ENCODE peak calls at places on chromosome 21, in six cellular contexts. One of them, this sample, is unnamed.

GRCh38 chr21:33403128-33403785 is at the start of gene IFNGR2:
- DNase-seq in tibial artery: peak; percentile 71
- DNase-seq in colonic mucosa: no peak
- DNase-seq in HepG2: no peak
- DNase-seq in cardiac muscle cell: peak; percentile 56
- DNase-seq in aorta: peak; percentile 70
- DNase-seq in this sample: no peak

GRCh38 chr21:29394051-29394450 is 95.3 kb downstream of the BACH1 start:
- DNase-seq in tibial artery: no peak
- DNase-seq in colonic mucosa: no peak
- DNase-seq in HepG2: no peak
- DNase-seq in cardiac muscle cell: no peak
- DNase-seq in aorta: no peak
- DNase-seq in this sample: no peak

GRCh38 chr21:44927587-44928461 is 7.1 kb upstream of the ITGB2 start:
- DNase-seq in tibial artery: peak; percentile 64
- DNase-seq in colonic mucosa: peak; percentile 42
- DNase-seq in HepG2: peak; percentile 39
- DNase-seq in cardiac muscle cell: peak; percentile 61
- DNase-seq in aorta: peak; percentile 78
- DNase-seq in this sample: no peak

GRCh38 chr21:38758815-38759214 is 46.9 kb upstream of the ETS2 start:
- DNase-seq in tibial artery: no peak
- DNase-seq in colonic mucosa: no peak
- DNase-seq in HepG2: no peak
- DNase-seq in cardiac muscle cell: peak; percentile 55
- DNase-seq in aorta: no peak
- DNase-seq in this sample: no peak

GRCh38 chr21:25895565-25896205 is 160.9 kb downstream of the GABPA start:
- DNase-seq in tibial artery: no peak
- DNase-seq in colonic mucosa: no peak
- DNase-seq in HepG2: no peak
- DNase-seq in cardiac muscle cell: peak; percentile 59
- DNase-seq in aorta: no peak
- DNase-seq in this sample: peak; percentile 54

GRCh38 chr21:24895885-24896734 is 711.2 kb downstream of the MRPL39 start:
- DNase-seq in tibial artery: no peak
- DNase-seq in colonic mucosa: no peak
- DNase-seq in HepG2: no peak
- DNase-seq in cardiac muscle cell: peak; percentile 2
- DNase-seq in aorta: no peak
- DNase-seq in this sample: no peak

GRCh38 chr21:45869121-45870007 is 112.2 kb upstream of the COL6A1 start:
- DNase-seq in tibial artery: no peak
- DNase-seq in colonic mucosa: no peak
- DNase-seq in HepG2: no peak
- DNase-seq in cardiac muscle cell: peak; percentile 55
- DNase-seq in aorta: no peak
- DNase-seq in this sample: no peak

GRCh38 chr21:39159342-39160063 is 23.7 kb downstream of the PSMG1 start:
- DNase-seq in tibial artery: no peak
- DNase-seq in colonic mucosa: no peak
- DNase-seq in HepG2: no peak
- DNase-seq in cardiac muscle cell: peak; percentile 35
- DNase-seq in aorta: no peak
- DNase-seq in this sample: no peak

GRCh38 chr21:38342734-38343133 is 85.9 kb downstream of the KCNJ15 start:
- DNase-seq in tibial artery: peak; percentile 69
- DNase-seq in colonic mucosa: no peak
- DNase-seq in HepG2: no peak
- DNase-seq in cardiac muscle cell: peak; percentile 50
- DNase-seq in aorta: no peak
- DNase-seq in this sample: no peak

GRCh38 chr21:43333301-43334062 is 93.4 kb downstream of the SIK1 start:
- DNase-seq in tibial artery: no peak
- DNase-seq in colonic mucosa: no peak
- DNase-seq in HepG2: peak; percentile 68
- DNase-seq in cardiac muscle cell: peak; percentile 92
- DNase-seq in aorta: no peak
- DNase-seq in this sample: no peak

GRCh38 chr21:25709684-25710265 is 24.9 kb downstream of the ATP5PF start:
- DNase-seq in tibial artery: no peak
- DNase-seq in colonic mucosa: no peak
- DNase-seq in HepG2: no peak
- DNase-seq in cardiac muscle cell: no peak
- DNase-seq in aorta: no peak
- DNase-seq in this sample: no peak

GRCh38 chr21:37281579-37281978 is 14.4 kb upstream of the VPS26C start:
- DNase-seq in tibial artery: no peak
- DNase-seq in colonic mucosa: no peak
- DNase-seq in HepG2: no peak
- DNase-seq in cardiac muscle cell: no peak
- DNase-seq in aorta: no peak
- DNase-seq in this sample: no peak

GRCh38 chr21:15000076-15000475 is 64.7 kb downstream of the NRIP1 start:
- DNase-seq in tibial artery: no peak
- DNase-seq in colonic mucosa: no peak
- DNase-seq in HepG2: no peak
- DNase-seq in cardiac muscle cell: peak; percentile 60
- DNase-seq in aorta: no peak
- DNase-seq in this sample: no peak

GRCh38 chr21:15001113-15001512 is 63.7 kb downstream of the NRIP1 start:
- DNase-seq in tibial artery: no peak
- DNase-seq in colonic mucosa: no peak
- DNase-seq in HepG2: no peak
- DNase-seq in cardiac muscle cell: no peak
- DNase-seq in aorta: no peak
- DNase-seq in this sample: no peak

GRCh38 chr21:15004721-15005370 is 60.0 kb downstream of the NRIP1 start:
- DNase-seq in tibial artery: no peak
- DNase-seq in colonic mucosa: no peak
- DNase-seq in HepG2: no peak
- DNase-seq in cardiac muscle cell: no peak
- DNase-seq in aorta: no peak
- DNase-seq in this sample: peak; percentile 36

GRCh38 chr21:15003463-15004135 is 61.2 kb downstream of the NRIP1 start:
- DNase-seq in tibial artery: no peak
- DNase-seq in colonic mucosa: no peak
- DNase-seq in HepG2: no peak
- DNase-seq in cardiac muscle cell: no peak
- DNase-seq in aorta: no peak
- DNase-seq in this sample: no peak

DNA sequence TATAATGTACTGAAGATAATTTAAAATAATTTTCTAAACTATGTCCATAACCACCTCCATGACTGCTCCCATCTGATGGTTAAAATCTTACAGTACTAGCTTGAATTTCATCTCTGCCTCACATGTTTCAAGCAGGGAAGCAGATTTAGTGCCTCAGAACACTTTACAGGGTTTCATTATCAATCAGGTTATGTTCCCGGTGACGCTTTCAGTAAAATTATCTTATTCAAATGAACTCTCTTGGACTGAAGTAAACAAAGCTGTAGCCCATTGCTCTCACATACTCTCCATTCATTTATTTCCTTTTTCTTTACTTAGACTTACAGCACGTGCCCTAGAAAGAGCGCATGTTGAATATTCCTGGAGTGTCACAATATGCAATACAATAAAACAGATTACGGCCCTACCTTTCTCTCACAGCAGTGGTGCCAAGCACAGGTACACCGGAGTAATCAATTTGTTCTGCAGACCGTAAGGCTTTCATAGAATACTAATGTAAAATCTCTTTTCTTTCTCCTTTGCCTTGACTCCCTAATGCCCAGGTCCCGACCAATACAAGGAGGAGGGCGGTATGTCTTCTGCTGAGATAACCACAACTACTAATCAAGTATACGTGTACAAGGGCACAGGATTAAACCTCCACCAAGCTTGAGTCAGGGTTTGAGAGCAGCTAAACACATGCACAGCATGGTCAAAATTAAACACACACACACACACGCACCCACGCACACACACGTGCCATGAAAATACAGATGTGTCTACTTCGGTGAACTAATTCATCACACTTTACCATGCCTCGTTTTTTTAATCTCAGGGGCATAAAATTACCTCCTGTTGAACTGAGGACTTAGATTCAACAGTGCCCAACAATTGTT is 62.8 kb downstream of the NRIP1 start:
- DNase-seq in tibial artery: no peak
- DNase-seq in colonic mucosa: no peak
- DNase-seq in HepG2: no peak
- DNase-seq in cardiac muscle cell: no peak
- DNase-seq in aorta: no peak
- DNase-seq in this sample: peak; percentile 50
- H3K4me1 ChIP-seq in tibial artery: no peaks in the 10 kb centered on the region
- H3K4me1 ChIP-seq in colonic mucosa: peaks cover 10% of the 10 kb centered on the region
- H3K4me1 ChIP-seq in HepG2: peaks cover 97% of the 10 kb centered on the region
- H3K4me1 ChIP-seq in cardiac muscle cell: peaks cover 22% of the 10 kb centered on the region
- H3K4me1 ChIP-seq in aorta: peaks cover 5% of the 10 kb centered on the region
- H3K4me1 ChIP-seq in this sample: peaks cover 24% of the 10 kb centered on the region

GRCh38 chr21:19547951-19548635 is 1144.5 kb upstream of the TMPRSS15 start:
- DNase-seq in tibial artery: no peak
- DNase-seq in colonic mucosa: no peak
- DNase-seq in HepG2: no peak
- DNase-seq in cardiac muscle cell: no peak
- DNase-seq in aorta: no peak
- DNase-seq in this sample: no peak

GRCh38 chr21:19557488-19557887 is 1153.9 kb upstream of the TMPRSS15 start:
- DNase-seq in tibial artery: no peak
- DNase-seq in colonic mucosa: no peak
- DNase-seq in HepG2: no peak
- DNase-seq in cardiac muscle cell: no peak
- DNase-seq in aorta: no peak
- DNase-seq in this sample: no peak

GRCh38 chr21:19557046-19557445 is 1153.5 kb upstream of the TMPRSS15 start:
- DNase-seq in tibial artery: no peak
- DNase-seq in colonic mucosa: no peak
- DNase-seq in HepG2: no peak
- DNase-seq in cardiac muscle cell: no peak
- DNase-seq in aorta: no peak
- DNase-seq in this sample: no peak

DNA sequence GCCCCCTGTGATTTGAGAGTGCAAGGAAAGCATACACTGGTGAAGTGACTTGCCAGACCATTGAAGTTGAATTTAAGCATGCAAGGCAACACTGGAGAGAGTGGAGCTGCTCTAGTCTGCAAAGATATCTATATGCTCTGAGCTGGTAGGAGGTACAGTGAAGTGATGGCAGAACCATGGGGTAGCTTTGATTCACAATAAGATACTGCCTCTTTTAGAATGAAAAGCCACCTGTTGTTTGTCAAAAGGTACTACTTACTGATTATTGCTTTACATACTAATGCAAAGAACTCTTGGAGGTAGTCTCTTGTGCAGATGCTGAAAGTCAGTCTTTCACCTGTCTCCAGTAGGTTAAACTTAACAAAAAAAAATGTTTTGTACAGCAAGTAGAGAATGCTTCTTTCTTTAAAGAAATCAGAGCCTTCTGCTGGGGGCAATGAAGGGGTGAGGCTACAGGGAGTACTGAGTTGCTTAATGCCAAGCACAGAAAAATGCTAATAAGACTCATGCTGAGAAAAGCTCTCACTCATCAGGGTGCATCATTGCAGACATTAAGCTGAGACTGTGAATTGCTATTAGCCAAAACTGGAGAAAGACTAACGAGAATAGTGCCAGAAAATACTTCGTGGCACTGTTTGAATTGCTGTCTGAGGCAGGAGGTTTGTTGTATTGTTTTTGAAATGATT is 1150.5 kb upstream of the TMPRSS15 start:
- DNase-seq in tibial artery: no peak
- DNase-seq in colonic mucosa: no peak
- DNase-seq in HepG2: no peak
- DNase-seq in cardiac muscle cell: no peak
- DNase-seq in aorta: no peak
- DNase-seq in this sample: no peak
- H3K4me3 ChIP-seq in tibial artery: no peak overlapping the region
- H3K4me3 ChIP-seq in colonic mucosa: no peak overlapping the region
- H3K4me3 ChIP-seq in HepG2: no peak overlapping the region
- H3K4me3 ChIP-seq in cardiac muscle cell: no peak overlapping the region
- H3K4me3 ChIP-seq in aorta: no peak overlapping the region
- H3K4me3 ChIP-seq in this sample: no peak overlapping the region

DNA sequence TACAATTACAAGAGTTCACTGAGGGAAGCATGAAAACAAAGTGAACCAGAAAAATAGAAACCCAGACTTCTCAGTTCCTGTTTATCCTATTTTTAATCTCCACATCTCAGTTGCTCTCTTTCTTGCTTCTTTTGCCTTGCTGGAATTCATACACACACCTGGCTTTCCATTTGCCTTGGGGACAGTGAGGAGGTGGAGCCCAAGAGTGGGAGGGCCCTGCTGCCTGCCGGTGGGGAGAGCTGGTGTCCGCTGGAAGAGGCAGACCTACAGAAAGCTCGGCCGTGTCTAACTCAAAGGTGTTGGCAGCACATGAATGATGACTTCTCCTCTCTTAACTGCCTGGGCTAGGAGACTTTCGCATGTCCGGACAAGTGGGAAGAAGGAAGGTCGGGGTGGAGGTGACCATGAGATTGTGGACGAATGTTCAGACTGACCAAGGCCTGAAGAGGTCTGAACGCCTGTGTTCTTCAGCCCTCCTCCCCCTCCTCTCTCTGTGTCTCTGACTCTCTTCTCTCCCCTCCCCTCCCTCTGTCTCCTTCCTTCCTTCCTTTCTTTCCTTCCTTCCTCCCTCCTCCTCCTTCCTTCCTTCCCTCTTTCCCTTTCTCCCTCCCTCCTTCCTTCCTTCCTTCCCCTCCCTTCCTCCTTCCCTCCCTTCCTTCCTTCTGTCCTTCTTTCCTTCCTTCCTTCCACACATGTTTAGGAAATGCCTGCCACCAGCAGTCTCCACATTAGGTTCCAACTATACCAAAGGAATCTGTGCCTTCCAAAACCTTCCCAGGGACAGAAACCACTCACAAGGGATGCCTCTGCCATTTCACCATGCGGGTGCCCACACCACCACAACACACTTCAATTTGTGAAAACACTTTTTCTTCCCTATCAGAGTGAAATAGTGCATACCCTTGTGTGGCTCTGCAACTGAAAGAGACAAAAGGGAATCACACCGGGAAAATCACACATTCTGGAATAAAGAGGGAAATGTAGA is 157.3 kb upstream of the RUNX1 start:
- DNase-seq in tibial artery: no peak
- DNase-seq in colonic mucosa: no peak
- DNase-seq in HepG2: no peak
- DNase-seq in cardiac muscle cell: no peak
- DNase-seq in aorta: no peak
- DNase-seq in this sample: no peak
- H3K4me1 ChIP-seq in tibial artery: peaks cover 25% of the 10 kb centered on the region
- H3K4me1 ChIP-seq in colonic mucosa: no peaks in the 10 kb centered on the region
- H3K4me1 ChIP-seq in HepG2: peaks cover 14% of the 10 kb centered on the region
- H3K4me1 ChIP-seq in cardiac muscle cell: no peaks in the 10 kb centered on the region
- H3K4me1 ChIP-seq in aorta: peaks cover 6% of the 10 kb centered on the region
- H3K4me1 ChIP-seq in this sample: no peaks in the 10 kb centered on the region

GRCh38 chr21:42068592-42068991 is 2.5 kb upstream of the UMODL1 start:
- DNase-seq in tibial artery: no peak
- DNase-seq in colonic mucosa: no peak
- DNase-seq in HepG2: no peak
- DNase-seq in cardiac muscle cell: no peak
- DNase-seq in aorta: no peak
- DNase-seq in this sample: no peak
- H3K4me3 ChIP-seq in tibial artery: no peak overlapping the region
- H3K4me3 ChIP-seq in colonic mucosa: no peak overlapping the region
- H3K4me3 ChIP-seq in HepG2: no peak overlapping the region
- H3K4me3 ChIP-seq in cardiac muscle cell: no peak overlapping the region
- H3K4me3 ChIP-seq in aorta: no peak overlapping the region
- H3K4me3 ChIP-seq in this sample: no peak overlapping the region